ENCODE peak calls at places on chromosomes 4 and X, in six cellular contexts. U is BJ; I is ureter; B is lung; K is NCI-H345; A is activated T-cell treated with anti-CD3 and anti-CD28 coated beads, Interleukin-2, amount 50 U/mL, for 72 hours. W is an unnamed sample.

GRCh38 chr4:2820216-2820982 is 23.2 kb upstream of the ADD1 start:
- DNase-seq in U (no peak), I (no peak), K (peak), B (no peak), A (no peak), W (peak)

GRCh38 chrX:47232803-47233332 is at the start of gene USP11:
- DNase-seq in U (no peak), I (peak), K (peak), B (peak), A (peak), W (peak)

GRCh38 chrX:120794525-120794975 is 81.1 kb downstream of the CT47B1 start:
- DNase-seq in A (no peak), K (no peak), U (no peak), I (no peak), B (no peak), W (no peak)

GRCh38 chr4:154660052-154660451 is 47.6 kb upstream of the FGG start:
- DNase-seq in U (no peak), I (no peak), K (no peak), B (no peak), A (no peak), W (no peak)

GRCh38 chrX:48458711-48459110 is 11.3 kb downstream of the SLC38A5 start:
- DNase-seq in U (no peak), A (no peak), B (no peak), K (no peak), I (no peak), W (no peak)

GRCh38 chr4:139761461-139761860 is 95.8 kb downstream of the MGST2 start:
- DNase-seq in B (no peak), K (no peak), A (no peak), I (peak), U (no peak), W (no peak)

GRCh38 chr4:169352332-169352731 is 81.6 kb upstream of the SH3RF1 start:
- DNase-seq in A (no peak), B (no peak), K (no peak), I (no peak), U (no peak), W (no peak)

GRCh38 chr4:148081267-148081666 is 349.4 kb downstream of the ARHGAP10 start:
- DNase-seq in B (no peak), K (no peak), A (no peak), I (no peak), U (no peak), W (no peak)

GRCh38 chrX:13688772-13689518 is at the start of gene RAB9A:
- DNase-seq in K (peak), U (no peak), B (peak), I (peak), A (peak), W (peak)

GRCh38 chrX:115504167-115504566 is 56.8 kb upstream of the PLS3 start:
- DNase-seq in I (no peak), K (no peak), A (no peak), U (no peak), B (no peak), W (no peak)

GRCh38 chr4:169099775-169100180 is 89.7 kb upstream of the CBR4 start:
- DNase-seq in A (no peak), U (no peak), K (no peak), I (no peak), B (no peak), W (no peak)

GRCh38 chr4:82900016-82900334 is 560 bp upstream of the THAP9 start:
- DNase-seq in U (no peak), B (no peak), A (no peak), K (peak), I (no peak), W (no peak)

GRCh38 chr4:159017323-159018036 is 85.4 kb upstream of the RAPGEF2 start:
- DNase-seq in A (no peak), K (no peak), U (no peak), I (no peak), B (no peak), W (no peak)

GRCh38 chrX:16469870-16470269 is 180.1 kb upstream of the S100G start:
- DNase-seq in I (no peak), U (no peak), B (no peak), K (no peak), A (no peak), W (no peak)

GRCh38 chrX:17046478-17047097 is 100.1 kb downstream of the REPS2 start:
- DNase-seq in A (peak), K (peak), U (no peak), B (peak), I (peak), W (peak)

GRCh38 chr4:56648245-56649151 is 32.6 kb downstream of the HOPX start:
- DNase-seq in B (no peak), U (no peak), A (no peak), K (no peak), I (no peak), W (no peak)

GRCh38 chr4:37968747-37969146 is 8.5 kb downstream of the PTTG2 start:
- DNase-seq in B (no peak), I (no peak), A (no peak), U (no peak), K (no peak), W (no peak)

GRCh38 chr4:102449751-102450352 is 51.3 kb upstream of the NFKB1 start:
- DNase-seq in K (peak), I (peak), U (no peak), B (peak), A (peak), W (peak)

GRCh38 chr4:54281060-54281781 is 52.1 kb downstream of the PDGFRA start:
- DNase-seq in I (peak), A (no peak), K (no peak), U (peak), B (peak), W (no peak)

GRCh38 chr4:148447672-148448071 is 5.5 kb upstream of the NR3C2 start:
- DNase-seq in U (no peak), K (no peak), A (no peak), I (no peak), B (no peak), W (no peak)

GRCh38 chr4:139014391-139015268 is 951 bp upstream of the NOCT start:
- DNase-seq in U (peak), A (peak), I (no peak), B (peak), K (peak), W (peak)

GRCh38 chr4:138311771-138312535 is 69.8 kb upstream of the SLC7A11 start:
- DNase-seq in U (no peak), A (no peak), K (no peak), I (no peak), B (no peak), W (no peak)

GRCh38 chr4:905485-906214 is 26.5 kb downstream of the GAK start:
- DNase-seq in A (no peak), U (no peak), I (no peak), K (no peak), B (no peak), W (no peak)

GRCh38 chrX:111645607-111646006 is 35.4 kb upstream of the ALG13 start:
- DNase-seq in I (no peak), U (no peak), B (no peak), A (no peak), K (no peak), W (no peak)

GRCh38 chr4:138952405-138952804 is 63.2 kb upstream of the NOCT start:
- DNase-seq in A (peak), B (no peak), U (no peak), K (no peak), I (no peak), W (no peak)

GRCh38 chrX:123749643-123750042 is 16.8 kb upstream of the THOC2 start:
- DNase-seq in A (no peak), B (no peak), U (no peak), I (no peak), K (no peak), W (no peak)

GRCh38 chr4:7424553-7425111 is 10.1 kb downstream of the PSAPL1 start:
- DNase-seq in I (peak), K (no peak), A (no peak), B (no peak), U (no peak), W (no peak)

GRCh38 chrX:136920001-136920400 is 39.5 kb upstream of the RBMX start:
- DNase-seq in U (no peak), I (no peak), B (no peak), A (no peak), K (peak), W (peak)

GRCh38 chr4:97590266-97590665 is 553.0 kb downstream of the STPG2 start:
- DNase-seq in I (no peak), A (no peak), B (no peak), U (no peak), K (no peak), W (no peak)

GRCh38 chr4:57131849-57132745 is 21.9 kb upstream of the IGFBP7 start:
- DNase-seq in A (no peak), B (no peak), I (no peak), K (peak), U (no peak), W (peak)

GRCh38 chrX:153763989-153764755 is at the start of gene PLXNB3:
- DNase-seq in I (peak), K (peak), A (peak), B (peak), U (peak), W (peak)

GRCh38 chrX:30153175-30153880 is 62.0 kb upstream of the MAGEB2 start:
- DNase-seq in I (no peak), A (no peak), K (no peak), U (no peak), B (no peak), W (no peak)

GRCh38 chr4:100424376-100424775 is 93.4 kb downstream of the EMCN start:
- DNase-seq in B (no peak), I (no peak), A (no peak), K (no peak), U (no peak), W (no peak)

GRCh38 chr4:7625073-7625472 is 190.3 kb upstream of the PSAPL1 start:
- DNase-seq in B (no peak), U (no peak), K (no peak), A (no peak), I (no peak), W (no peak)

W was measured in COR-L47.